ENCODE peak calls at places on chromosomes 12 and 14, in four cellular contexts. R, M, H and G are unnamed samples.

GRCh38 chr12:132812631-132813305 is 15.9 kb downstream of the GOLGA3 start:
- DNase-seq in R (no peak), M (no peak), H (no peak), G (no peak)

GRCh38 chr14:23727566-23728335 is 91.6 kb downstream of the DHRS2 start:
- DNase-seq in R (peak; percentile 37), M (peak; percentile 90), H (peak; percentile 63), G (no peak)

GRCh38 chr12:114747156-114747555 is 63.2 kb upstream of the TBX3 start:
- DNase-seq in R (no peak), M (no peak), H (no peak), G (no peak)

GRCh38 chr14:71478542-71478941 is 453.7 kb upstream of the RGS6 start:
- DNase-seq in R (no peak), M (no peak), H (no peak), G (no peak)

GRCh38 chr12:56763753-56764657 is 881 bp downstream of the HSD17B6 start:
- DNase-seq in R (no peak), M (no peak), H (no peak), G (no peak)

GRCh38 chr12:3225154-3225795 is 148.1 kb downstream of the TSPAN9 start:
- DNase-seq in R (no peak), M (no peak), H (no peak), G (no peak)

GRCh38 chr12:82527165-82527780 is 159.4 kb upstream of the TMTC2 start:
- DNase-seq in R (peak; percentile 36), M (peak; percentile 46), H (peak; percentile 28), G (no peak)

GRCh38 chr14:73789996-73790581 is 61.5 kb upstream of the PTGR2 start:
- DNase-seq in R (no peak), M (no peak), H (no peak), G (no peak)

GRCh38 chr14:35403085-35403396 is 1.5 kb downstream of the NFKBIA start:
- DNase-seq in R (no peak), M (no peak), H (no peak), G (no peak)

GRCh38 chr12:96000858-96001257 is 4.7 kb upstream of the HAL start:
- DNase-seq in R (no peak), M (no peak), H (no peak), G (no peak)

GRCh38 chr12:90514325-90514724 is 440.7 kb downstream of the CCER1 start:
- DNase-seq in R (no peak), M (no peak), H (no peak), G (no peak)

GRCh38 chr14:20499108-20499507 is 6.2 kb upstream of the RNASE10 start:
- DNase-seq in R (no peak), M (no peak), H (no peak), G (no peak)

GRCh38 chr14:69972755-69973154 is 93.5 kb downstream of the SMOC1 start:
- DNase-seq in R (no peak), M (no peak), H (no peak), G (no peak)

GRCh38 chr14:23119362-23120327 is 590 bp upstream of the CEBPE start:
- DNase-seq in R (no peak), M (no peak), H (no peak), G (no peak)

GRCh38 chr14:79465651-79466050 is 745.7 kb downstream of the DIO2 start:
- DNase-seq in R (no peak), M (no peak), H (no peak), G (no peak)

GRCh38 chr12:119447618-119448017 is 113.1 kb downstream of the CCDC60 start:
- DNase-seq in R (no peak), M (no peak), H (no peak), G (peak; percentile 32)

GRCh38 chr12:75994069-75994740 is 37.4 kb downstream of the PHLDA1 start:
- DNase-seq in R (no peak), M (no peak), H (no peak), G (no peak)
- TF ChIP-seq CHD4 in R (no peak), M (no peak), H (no peak), G (no peak)

DNA sequence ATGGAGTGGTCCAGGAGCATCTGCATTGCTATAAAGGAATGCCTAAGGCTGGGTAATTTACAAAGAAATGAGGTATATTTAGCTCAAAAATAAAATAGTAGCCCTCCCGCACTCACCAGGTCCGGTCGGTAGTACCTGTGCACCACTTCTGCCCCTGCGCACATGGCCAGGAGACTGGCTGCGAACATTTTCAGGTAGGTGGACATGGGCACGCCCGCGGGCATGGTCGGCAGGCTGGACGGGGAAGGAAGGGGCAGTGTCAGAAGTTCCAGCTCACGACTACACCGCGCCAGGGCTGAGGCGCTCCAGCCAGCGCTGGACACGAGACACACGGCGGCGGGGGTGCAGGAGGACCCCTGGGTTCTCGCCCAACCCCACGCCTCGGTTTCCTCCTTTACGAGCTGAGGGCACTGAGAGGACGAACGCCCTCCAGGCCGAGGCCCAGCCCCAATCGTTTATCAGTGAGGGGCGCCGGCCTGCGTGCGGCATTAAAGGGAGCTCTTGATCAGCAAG is 9.1 kb upstream of the TDG start:
- DNase-seq in R (no peak), M (peak; percentile 11), H (no peak), G (no peak)
- TF ChIP-seq CHD4 in R (no peak), M (no peak), H (no peak), G (no peak)

GRCh38 chr12:76012656-76013055 is 18.9 kb downstream of the PHLDA1 start:
- DNase-seq in R (no peak), M (no peak), H (no peak), G (no peak)
- TF ChIP-seq CHD4 in R (no peak), M (no peak), H (no peak), G (no peak)

GRCh38 chr14:51680031-51680430 is 28.3 kb downstream of the FRMD6 start:
- DNase-seq in R (no peak), M (no peak), H (no peak), G (no peak)

GRCh38 chr14:51677738-51678137 is 26.0 kb downstream of the FRMD6 start:
- DNase-seq in R (no peak), M (no peak), H (no peak), G (no peak)

GRCh38 chr14:51674294-51675002 is 22.7 kb downstream of the FRMD6 start:
- DNase-seq in R (no peak), M (no peak), H (no peak), G (no peak)

GRCh38 chr14:51676549-51676948 is 24.8 kb downstream of the FRMD6 start:
- DNase-seq in R (no peak), M (peak; percentile 78), H (no peak), G (no peak)

GRCh38 chr14:51677276-51677675 is 25.6 kb downstream of the FRMD6 start:
- DNase-seq in R (no peak), M (no peak), H (no peak), G (no peak)
- TF ChIP-seq CHD4 in R (no peak), M (no peak), H (no peak), G (no peak)

DNA sequence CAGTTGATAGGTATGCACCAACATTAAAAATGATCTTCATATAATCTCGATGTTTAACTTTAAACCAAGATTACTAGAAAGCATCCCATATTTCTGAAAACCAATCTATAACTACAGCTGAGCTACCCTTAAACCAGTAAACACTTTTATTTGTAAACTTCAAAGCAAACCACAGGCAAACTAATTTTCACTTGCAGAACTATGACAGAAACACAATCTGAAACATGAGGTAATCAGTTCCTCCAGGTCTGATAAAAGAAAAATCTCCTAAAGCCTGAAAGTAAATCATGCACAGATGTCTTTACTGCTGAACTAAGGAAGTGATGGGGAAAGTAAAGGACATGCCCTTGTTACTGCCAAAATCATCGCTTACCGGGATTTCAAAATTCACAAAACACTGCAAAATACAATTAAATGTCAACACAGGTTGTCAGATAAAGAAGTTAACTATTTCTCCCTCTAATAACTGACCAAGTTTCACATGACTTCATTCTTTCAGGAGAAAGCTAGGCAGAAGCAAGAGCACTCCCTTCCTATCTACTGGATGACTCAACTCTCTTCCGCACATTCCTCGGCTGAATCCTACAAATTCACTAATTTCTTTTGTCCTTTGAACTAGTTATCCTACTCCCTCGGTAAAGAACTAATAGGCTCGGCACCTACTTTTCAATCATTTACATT is 1.5 kb downstream of the EEA1 start:
- DNase-seq in R (peak; percentile 17), M (peak; percentile 63), H (peak; percentile 46), G (no peak)
- TF ChIP-seq CHD4 in R (no peak), M (no peak), H (no peak), G (no peak)

GRCh38 chr12:111068281-111068680 is 147.9 kb upstream of the MYL2 start:
- DNase-seq in R (no peak), M (no peak), H (no peak), G (no peak)
- TF ChIP-seq CHD4 in R (no peak), M (no peak), H (no peak), G (no peak)

GRCh38 chr12:45458854-45459807 is 243.2 kb downstream of the ANO6 start:
- DNase-seq in R (no peak), M (no peak), H (no peak), G (no peak)

GRCh38 chr12:45469902-45470301 is 254.0 kb downstream of the ANO6 start:
- DNase-seq in R (no peak), M (no peak), H (no peak), G (no peak)

GRCh38 chr12:45468751-45469615 is 253.1 kb downstream of the ANO6 start:
- DNase-seq in R (no peak), M (no peak), H (no peak), G (no peak)

GRCh38 chr12:45462506-45462905 is 246.6 kb downstream of the ANO6 start:
- DNase-seq in R (no peak), M (no peak), H (no peak), G (no peak)

DNA sequence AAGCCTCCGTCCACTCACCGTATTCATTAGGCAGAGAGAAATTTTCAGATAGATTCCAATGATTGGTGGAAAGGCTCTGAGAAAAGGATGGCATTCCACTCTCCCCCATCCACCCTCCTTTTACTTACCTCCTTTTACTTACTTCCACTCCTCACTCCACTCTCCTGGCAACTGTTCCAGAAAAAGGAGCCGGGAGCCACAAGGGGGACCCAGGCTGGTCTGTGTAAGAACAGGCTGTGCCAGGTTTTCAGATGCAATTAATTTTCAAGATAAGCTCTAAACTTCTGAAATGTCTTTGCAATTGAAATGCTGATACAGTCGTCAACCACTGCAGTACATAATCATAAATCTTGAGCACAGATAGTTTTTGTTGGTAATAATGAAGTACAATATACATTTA is 248.8 kb downstream of the ANO6 start:
- DNase-seq in R (no peak), M (no peak), H (no peak), G (no peak)
- TF ChIP-seq CHD4 in R (no peak), M (no peak), H (no peak), G (no peak)

GRCh38 chr14:100307215-100308111 is 1.2 kb upstream of the SLC25A29 start:
- DNase-seq in R (peak; percentile 23), M (no peak), H (no peak), G (no peak)
- TF ChIP-seq CHD4 in R (no peak), M (no peak), H (no peak), G (no peak)